ENCODE peak calls at places on chromosomes 2 and 18, in five cellular contexts. P is GM12892, S is suprapubic skin, H is HepG2, U is K562. X is an unnamed sample.
A peak's percentile ranks its signal among the peaks of the same experiment; 100 is the strongest.

GRCh38 chr18:35024965-35025364 is 16.2 kb upstream of the MAPRE2 start:
- DNase-seq in P (no peak), S (no peak), H (peak; percentile 13), U (no peak), X (no peak)

GRCh38 chr2:65030481-65030880 is 25.7 kb upstream of the CEP68 start:
- DNase-seq in P (no peak), S (no peak), H (no peak), U (no peak), X (no peak)

GRCh38 chr2:128622916-128623620 is 304.4 kb upstream of the HS6ST1 start:
- DNase-seq in P (no peak), S (no peak), H (no peak), U (no peak), X (no peak)

GRCh38 chr2:12918841-12919445 is 202.2 kb downstream of the TRIB2 start:
- DNase-seq in P (no peak), S (no peak), H (no peak), U (no peak), X (no peak)

GRCh38 chr2:125167152-125167551 is 1142.1 kb downstream of the CNTNAP5 start:
- DNase-seq in P (no peak), S (no peak), H (no peak), U (no peak), X (no peak)

GRCh38 chr2:53438056-53438455 is 329.5 kb upstream of the CHAC2 start:
- DNase-seq in P (no peak), S (no peak), H (no peak), U (no peak), X (no peak)

GRCh38 chr18:48850891-48851302 is 99.9 kb downstream of the SMAD7 start:
- DNase-seq in P (no peak), S (no peak), H (no peak), U (no peak), X (no peak)

GRCh38 chr2:9278439-9278838 is 71.8 kb downstream of the ASAP2 start:
- DNase-seq in P (no peak), S (no peak), H (no peak), U (no peak), X (no peak)

GRCh38 chr2:241009601-241010530 is 11.4 kb downstream of the SNED1 start:
- DNase-seq in P (no peak), S (peak; percentile 80), H (no peak), U (no peak), X (peak; percentile 89)

GRCh38 chr2:172969609-172970008 is 106.0 kb upstream of the MAP3K20 start:
- DNase-seq in P (no peak), S (no peak), H (no peak), U (no peak), X (no peak)

GRCh38 chr2:172969171-172969570 is 106.5 kb upstream of the MAP3K20 start:
- DNase-seq in P (no peak), S (no peak), H (no peak), U (no peak), X (no peak)

GRCh38 chr2:172970660-172971059 is 105.0 kb upstream of the MAP3K20 start:
- DNase-seq in P (no peak), S (no peak), H (no peak), U (no peak), X (no peak)

GRCh38 chr2:172967036-172967982 is 108.3 kb upstream of the MAP3K20 start:
- DNase-seq in P (no peak), S (no peak), H (peak; percentile 66), U (no peak), X (no peak)

GRCh38 chr2:172968061-172968469 is 107.6 kb upstream of the MAP3K20 start:
- DNase-seq in P (no peak), S (no peak), H (peak; percentile 20), U (no peak), X (no peak)
- TF ChIP-seq POLR2AphosphoS5 in P (no peak), S (no peak), H (no peak), U (no peak), X (no peak)

DNA sequence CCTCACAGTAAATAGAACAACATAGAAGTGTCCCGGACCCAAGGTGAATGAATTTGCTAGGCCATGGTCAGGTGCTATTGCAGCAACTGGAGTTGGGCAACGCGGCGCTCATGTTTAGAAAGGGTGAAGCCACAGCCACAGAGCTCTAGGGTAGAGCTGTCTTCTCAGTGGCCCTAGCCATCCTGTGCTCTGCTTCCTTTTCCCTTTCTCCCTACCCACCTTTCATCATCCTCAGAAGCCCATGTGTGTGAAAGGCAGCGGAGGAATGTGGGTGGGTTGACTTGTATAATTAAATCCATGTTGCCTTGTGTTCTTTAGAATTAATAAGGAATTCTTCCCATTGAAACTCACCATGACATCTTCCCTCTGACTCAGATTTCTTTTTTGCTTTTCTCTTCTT is 336.7 kb downstream of the OSR1 start:
- DNase-seq in P (no peak), S (no peak), H (peak; percentile 52), U (no peak), X (peak; percentile 3)
- TF ChIP-seq POLR2AphosphoS5 in P (no peak), S (no peak), H (no peak), U (no peak), X (no peak)

DNA sequence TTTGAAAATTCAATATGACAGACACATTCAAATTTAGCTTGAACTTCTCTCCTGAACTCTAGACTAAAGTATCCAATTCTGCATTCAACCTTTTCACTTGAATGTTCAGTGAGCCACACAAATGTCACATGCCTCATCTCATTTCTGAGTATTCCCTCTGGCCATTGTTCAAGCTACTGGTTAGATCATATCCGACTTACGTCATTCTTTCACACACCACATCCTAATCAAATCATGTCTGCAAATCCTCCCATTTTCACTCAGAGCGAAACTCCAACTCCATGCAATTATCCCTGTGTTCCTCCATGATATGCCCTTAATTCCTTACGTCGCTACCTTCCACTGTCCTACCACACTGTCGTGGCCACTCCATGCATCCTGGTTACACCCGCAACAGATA is 425.1 kb downstream of the CBLN2 start:
- DNase-seq in P (no peak), S (no peak), H (no peak), U (no peak), X (no peak)
- TF ChIP-seq POLR2AphosphoS5 in P (no peak), S (no peak), H (no peak), U (no peak), X (no peak)

DNA sequence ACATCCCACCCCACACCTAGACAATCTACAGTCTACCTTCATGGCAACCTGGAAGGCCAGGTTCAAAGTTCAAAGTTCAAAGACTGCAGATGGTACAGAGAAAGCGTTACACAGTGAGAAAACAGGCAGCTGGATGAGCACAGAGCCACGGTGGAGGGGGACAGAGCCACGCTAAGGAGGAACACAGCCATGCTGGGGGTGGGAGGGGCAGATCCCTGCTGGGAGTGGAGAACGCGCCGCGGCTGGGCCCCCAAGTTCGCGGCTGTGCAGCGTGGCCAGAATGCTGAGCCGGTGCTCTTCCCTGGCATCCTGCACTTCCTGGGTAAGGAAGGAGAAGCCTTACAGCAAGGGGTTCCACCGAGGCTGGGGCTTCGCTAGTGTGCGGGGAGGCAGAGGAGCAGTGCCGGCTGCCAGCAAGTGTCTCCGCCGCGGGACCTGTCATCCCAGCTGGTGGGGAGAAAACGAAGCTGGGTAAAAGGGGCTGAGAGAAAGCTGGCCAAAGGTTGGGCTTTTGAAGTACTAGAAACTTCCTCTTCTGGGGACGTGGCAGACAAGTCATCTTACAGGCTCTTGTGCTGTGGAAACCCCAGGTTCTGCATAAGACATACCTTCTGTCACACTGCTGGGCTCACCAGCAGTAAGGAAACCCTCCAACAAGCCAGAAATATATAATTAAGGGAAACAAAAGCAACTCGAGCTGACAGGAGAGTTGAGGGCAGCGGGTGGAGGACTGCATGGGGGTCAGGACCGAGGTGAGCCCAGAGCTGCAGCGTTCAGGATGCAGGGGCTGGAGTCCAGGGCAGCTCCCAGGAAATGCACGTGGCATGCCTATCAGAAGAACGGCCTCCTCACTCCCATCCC is 115.5 kb downstream of the HDAC4 start:
- DNase-seq in P (no peak), S (peak; percentile 69), H (peak; percentile 54), U (peak; percentile 37), X (no peak)
- TF ChIP-seq POLR2AphosphoS5 in P (no peak), S (no peak), H (no peak), U (no peak), X (no peak)

GRCh38 chr2:176174850-176175728 is 13.4 kb upstream of the HOXD1 start:
- DNase-seq in P (no peak), S (no peak), H (no peak), U (peak; percentile 59), X (peak; percentile 67)

GRCh38 chr2:176174382-176174834 is 14.1 kb upstream of the HOXD1 start:
- DNase-seq in P (no peak), S (no peak), H (no peak), U (no peak), X (peak; percentile 96)

GRCh38 chr2:176172748-176173586 is 15.5 kb upstream of the HOXD1 start:
- DNase-seq in P (no peak), S (no peak), H (peak; percentile 65), U (no peak), X (no peak)

GRCh38 chr2:176172007-176172747 is 15.1 kb downstream of the HOXD3 start:
- DNase-seq in P (no peak), S (no peak), H (no peak), U (no peak), X (no peak)

DNA sequence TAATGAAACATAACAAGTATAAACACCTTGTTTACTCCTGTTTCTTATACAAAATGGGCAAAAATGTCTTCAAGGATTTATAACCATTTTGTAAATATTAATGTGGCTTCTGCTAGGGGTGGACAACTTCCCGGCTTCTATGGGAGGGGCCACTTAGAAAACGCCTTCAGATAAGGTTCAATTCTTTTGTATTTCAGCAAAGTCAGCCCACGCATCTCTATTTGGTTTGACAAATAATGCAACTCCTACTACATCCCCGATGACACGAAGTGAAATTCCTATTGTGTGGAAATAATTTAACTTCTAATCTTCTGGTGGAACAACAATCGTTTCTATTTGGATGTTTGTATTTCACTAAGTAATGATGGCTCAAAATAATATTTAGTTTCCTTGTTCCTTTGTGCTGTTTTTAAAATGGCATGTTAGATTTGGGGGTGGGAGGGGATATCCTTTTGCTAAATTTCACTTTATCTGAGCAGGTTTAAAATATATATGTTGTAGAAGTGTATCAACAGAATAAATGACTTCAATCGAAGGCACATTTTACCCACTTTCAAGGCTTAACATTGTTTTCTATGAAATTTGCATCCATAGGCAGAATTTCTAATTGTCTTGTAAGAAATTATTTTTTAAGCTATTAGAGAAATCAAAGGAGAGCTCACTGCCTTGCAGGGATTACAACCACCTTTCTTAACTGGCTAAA is 14.6 kb upstream of the HOXD1 start:
- DNase-seq in P (no peak), S (no peak), H (no peak), U (no peak), X (no peak)
- TF ChIP-seq POLR2AphosphoS5 in P (no peak), S (no peak), H (no peak), U (no peak), X (no peak)

GRCh38 chr2:119683717-119684443 is 4.9 kb downstream of the TMEM177 start:
- DNase-seq in P (no peak), S (no peak), H (no peak), U (peak; percentile 27), X (no peak)
- TF ChIP-seq POLR2AphosphoS5 in P (no peak), S (no peak), H (peak; percentile 17), U (no peak), X (no peak)

DNA sequence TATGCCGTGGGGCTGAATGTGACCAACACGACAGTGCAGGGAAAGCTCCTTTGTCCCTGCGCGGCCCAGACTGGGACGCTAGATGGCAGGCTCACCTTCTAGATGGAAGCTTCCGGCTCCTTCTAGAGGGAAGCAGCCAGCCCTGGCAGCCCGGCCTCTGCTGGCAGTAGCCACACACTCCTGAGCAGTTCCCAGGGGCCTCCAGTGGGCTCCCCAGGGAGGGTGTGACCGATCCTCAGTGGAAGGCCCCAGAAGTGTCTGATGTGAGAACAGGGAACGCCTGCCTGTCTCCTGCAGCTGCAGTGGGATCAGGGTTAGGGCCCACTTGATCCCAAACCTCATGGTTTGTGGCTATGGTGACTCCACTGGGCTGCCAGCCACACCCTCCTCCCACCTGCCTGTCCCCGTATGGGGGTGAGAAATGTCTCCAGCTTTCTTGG is 48.5 kb upstream of the LRPPRC start:
- DNase-seq in P (peak; percentile 66), S (peak; percentile 85), H (peak; percentile 83), U (peak; percentile 87), X (peak; percentile 24)
- TF ChIP-seq POLR2AphosphoS5 in P (no peak), S (no peak), H (no peak), U (no peak), X (no peak)

GRCh38 chr2:157479081-157480027 is 35.5 kb upstream of the CYTIP start:
- DNase-seq in P (no peak), S (no peak), H (no peak), U (no peak), X (no peak)
- TF ChIP-seq POLR2AphosphoS5 in P (no peak), S (no peak), H (no peak), U (no peak), X (no peak)